ENCODE peak calls at places on chromosome 5, in five cellular contexts. L is kidney tubule cell, B is WTC11, R is kidney, S is brain microvascular endothelial cell. X is an unnamed sample.

GRCh38 chr5:61965074-61965473 is 340.9 kb upstream of the KIF2A start:
- DNase-seq in L (peak; percentile 3), B (no peak), R (no peak), S (no peak), X (no peak)

GRCh38 chr5:135842737-135843136 is 8.3 kb downstream of the SLC25A48 start:
- DNase-seq in L (no peak), B (no peak), R (no peak), S (no peak), X (no peak)

GRCh38 chr5:6775595-6775994 is 62.4 kb downstream of the TENT4A start:
- DNase-seq in L (no peak), B (no peak), R (no peak), S (no peak), X (no peak)

GRCh38 chr5:110401881-110402280 is 324.6 kb downstream of the TMEM232 start:
- DNase-seq in L (no peak), B (no peak), R (no peak), S (no peak), X (no peak)

GRCh38 chr5:154315196-154315595 is 124.7 kb downstream of the GALNT10 start:
- DNase-seq in L (no peak), B (no peak), R (no peak), S (no peak), X (no peak)

GRCh38 chr5:89849819-89850515 is 559.6 kb downstream of the CETN3 start:
- DNase-seq in L (no peak), B (peak; percentile 29), R (no peak), S (no peak), X (no peak)

GRCh38 chr5:41527201-41527779 is 16.9 kb upstream of the PLCXD3 start:
- DNase-seq in L (peak; percentile 97), B (no peak), R (no peak), S (peak; percentile 93), X (no peak)

GRCh38 chr5:34555699-34556513 is 100.2 kb upstream of the RAI14 start:
- DNase-seq in L (peak; percentile 84), B (no peak), R (no peak), S (no peak), X (no peak)

GRCh38 chr5:1003296-1003937 is 5.2 kb upstream of the NKD2 start:
- DNase-seq in L (peak; percentile 81), B (peak; percentile 12), R (peak; percentile 81), S (no peak), X (peak; percentile 79)

GRCh38 chr5:32507738-32508434 is 63.3 kb upstream of the ZFR start:
- DNase-seq in L (peak; percentile 78), B (no peak), R (no peak), S (peak; percentile 37), X (peak; percentile 3)

GRCh38 chr5:102089883-102090282 is 206.2 kb downstream of the SLCO4C1 start:
- DNase-seq in L (no peak), B (no peak), R (no peak), S (no peak), X (no peak)

GRCh38 chr5:103487822-103488493 is 74.6 kb downstream of the NUDT12 start:
- DNase-seq in L (no peak), B (no peak), R (no peak), S (no peak), X (no peak)

GRCh38 chr5:143206194-143207053 is 197.1 kb downstream of the NR3C1 start:
- DNase-seq in L (no peak), B (no peak), R (no peak), S (no peak), X (no peak)

GRCh38 chr5:144336619-144337018 is 165.9 kb downstream of the KCTD16 start:
- DNase-seq in L (no peak), B (no peak), R (no peak), S (no peak), X (no peak)

GRCh38 chr5:107806271-107806670 is 135.5 kb upstream of the EFNA5 start:
- DNase-seq in L (no peak), B (no peak), R (no peak), S (no peak), X (no peak)